ENCODE peak calls at places on chromosomes 13 and 19, in seven cellular contexts. D is psoas muscle, V is ascending aorta, X is tibial artery, C is breast epithelium, H is kidney epithelial cell, J is hepatocyte. E is an unnamed sample.

GRCh38 chr19:52601025-52601973 is 31.2 kb downstream of the ZNF701 start:
- DNase-seq in D (peak; percentile 96), X (peak; percentile 97), C (peak; percentile 88), J (peak; percentile 97), V (peak; percentile 82), H (peak; percentile 39), E (peak; percentile 48)

GRCh38 chr13:32549788-32550187 is 11.2 kb upstream of the N4BP2L2 start:
- DNase-seq in J (peak; percentile 13), V (no peak), H (no peak), C (no peak), D (no peak), X (no peak), E (no peak)

GRCh38 chr19:20660473-20660872 is 898 bp downstream of the ZNF626 start:
- DNase-seq in X (no peak), H (no peak), V (no peak), J (peak; percentile 8), D (no peak), C (no peak), E (no peak)

GRCh38 chr13:103081435-103081834 is 15.2 kb upstream of the SLC10A2 start:
- DNase-seq in V (no peak), H (no peak), X (no peak), C (no peak), D (no peak), J (no peak), E (no peak)

GRCh38 chr19:49327878-49328544 is 3.0 kb upstream of the SLC6A16 start:
- DNase-seq in D (no peak), X (peak; percentile 43), H (no peak), V (no peak), J (no peak), C (no peak), E (no peak)

GRCh38 chr13:37666036-37666435 is 67.5 kb upstream of the POSTN start:
- DNase-seq in X (no peak), V (no peak), C (no peak), H (no peak), J (no peak), D (no peak), E (no peak)

GRCh38 chr19:19451429-19452240 is 46.2 kb downstream of the GATAD2A start:
- DNase-seq in D (no peak), X (no peak), V (no peak), C (no peak), H (no peak), J (no peak), E (no peak)

GRCh38 chr13:48214519-48215121 is 18.4 kb upstream of the ITM2B start:
- DNase-seq in X (no peak), H (no peak), D (no peak), C (no peak), J (no peak), V (no peak), E (no peak)

GRCh38 chr13:67086260-67086659 is 143.9 kb downstream of the PCDH9 start:
- DNase-seq in X (no peak), J (no peak), H (no peak), C (no peak), V (no peak), D (no peak), E (no peak)

GRCh38 chr19:46196410-46197124 is 33.0 kb upstream of the IGFL1 start:
- DNase-seq in D (no peak), C (no peak), H (no peak), J (no peak), X (no peak), V (no peak), E (no peak)

GRCh38 chr19:4624733-4625362 is 14.5 kb upstream of the TNFAIP8L1 start:
- DNase-seq in H (no peak), J (peak; percentile 48), X (no peak), V (no peak), D (no peak), C (no peak), E (no peak)

GRCh38 chr19:13956365-13956744 is 4.0 kb downstream of the DCAF15 start:
- DNase-seq in D (no peak), J (peak; percentile 2), H (no peak), V (no peak), C (no peak), X (no peak), E (no peak)

GRCh38 chr19:1237754-1238372 is at the start of gene CBARP:
- DNase-seq in J (peak; percentile 84), X (no peak), H (no peak), C (no peak), D (no peak), V (no peak), E (no peak)

GRCh38 chr19:46976845-46977320 is 42.8 kb upstream of the NPAS1 start:
- DNase-seq in V (no peak), D (peak; percentile 69), H (peak; percentile 62), C (no peak), X (peak; percentile 89), J (peak; percentile 62), E (peak; percentile 52)

GRCh38 chr19:2081873-2082810 is 14.0 kb downstream of the MOB3A start:
- DNase-seq in D (peak; percentile 62), C (no peak), H (no peak), V (no peak), J (no peak), X (no peak), E (no peak)

GRCh38 chr19:38351865-38352395 is 16.3 kb downstream of the CATSPERG start:
- DNase-seq in C (no peak), J (no peak), X (no peak), H (no peak), V (no peak), D (no peak), E (no peak)

GRCh38 chr19:17457621-17458020 is 3.1 kb downstream of the NXNL1 start:
- DNase-seq in J (no peak), C (no peak), V (no peak), H (no peak), X (no peak), D (no peak), E (no peak)

GRCh38 chr13:91922969-91923592 is 524.7 kb downstream of the GPC5 start:
- DNase-seq in J (peak; percentile 19), H (no peak), C (no peak), D (no peak), V (no peak), X (no peak), E (no peak)
- TF ChIP-seq CTCF in J (no peak), H (peak; percentile 42), C (no peak), D (no peak), V (no peak), X (no peak), E (no peak)

DNA sequence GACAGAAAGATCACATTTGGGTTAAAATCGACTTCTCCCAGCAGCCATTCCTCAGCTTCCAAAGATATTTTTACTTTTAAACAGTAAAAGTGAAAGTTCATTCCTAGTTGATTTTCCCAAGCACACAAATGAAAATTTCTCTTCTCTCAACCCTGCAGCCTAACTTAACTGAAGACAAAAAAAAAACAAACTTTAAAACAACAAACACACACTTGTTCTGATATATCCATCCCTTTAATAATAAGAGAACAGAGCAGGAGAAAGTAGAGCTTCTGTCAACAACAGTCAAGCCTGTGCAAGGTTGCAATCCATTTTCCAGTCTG is 72.9 kb downstream of the STK24 start:
- DNase-seq in X (no peak), V (no peak), D (no peak), C (no peak), H (no peak), J (no peak), E (no peak)
- H3K4me3 ChIP-seq in X (peak overlapping the region; percentile 22), V (no peak overlapping the region), D (peak overlapping the region; percentile 1), C (no peak overlapping the region), H (no peak overlapping the region), J (no peak overlapping the region), E (no peak overlapping the region)

DNA sequence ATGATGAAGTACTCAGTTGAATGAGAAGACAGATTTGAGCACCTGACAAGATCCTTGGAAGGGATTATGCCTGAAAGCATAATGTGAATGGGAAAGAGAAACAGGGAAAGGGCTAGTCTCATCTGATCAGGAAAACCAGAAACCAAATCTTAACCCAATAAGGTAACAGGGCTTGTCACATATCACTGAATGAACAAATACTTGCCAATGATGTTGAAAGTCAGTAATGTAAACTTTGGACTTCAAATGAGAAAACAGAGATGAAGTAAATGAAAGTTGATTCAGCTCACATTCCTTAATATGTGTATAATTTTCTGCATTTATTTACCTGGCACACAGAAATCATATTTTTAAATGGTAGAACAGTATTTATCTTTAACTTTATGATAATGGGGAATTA is 480.0 kb downstream of the KCTD12 start:
- DNase-seq in V (no peak), X (no peak), D (no peak), C (no peak), J (no peak), H (no peak), E (no peak)
- TF ChIP-seq CTCF in V (no peak), X (no peak), D (no peak), C (no peak), J (no peak), H (no peak), E (no peak)

GRCh38 chr19:41869374-41869955 is 7.6 kb upstream of the CD79A start:
- DNase-seq in D (peak; percentile 33), H (no peak), J (no peak), C (no peak), V (no peak), X (no peak), E (no peak)

GRCh38 chr19:41872384-41872774 is 4.7 kb upstream of the CD79A start:
- DNase-seq in J (no peak), D (no peak), V (no peak), C (no peak), H (no peak), X (no peak), E (no peak)

GRCh38 chr19:41870401-41870873 is 6.6 kb upstream of the CD79A start:
- DNase-seq in X (no peak), H (no peak), J (peak; percentile 30), D (peak; percentile 37), C (no peak), V (no peak), E (no peak)

GRCh38 chr19:41872775-41873647 is 4.1 kb upstream of the CD79A start:
- DNase-seq in H (no peak), J (peak; percentile 88), V (no peak), X (no peak), C (peak; percentile 69), D (peak; percentile 69), E (no peak)

GRCh38 chr19:41871573-41872383 is 5.3 kb upstream of the CD79A start:
- DNase-seq in H (no peak), V (no peak), C (no peak), D (peak; percentile 46), X (no peak), J (no peak), E (no peak)
- H3K4me3 ChIP-seq in H (no peak overlapping the region), V (no peak overlapping the region), C (no peak overlapping the region), D (no peak overlapping the region), X (no peak overlapping the region), J (no peak overlapping the region), E (no peak overlapping the region)